ENCODE peak calls at places on chromosome 12, in five cellular contexts. X is AG10803, W is RWPE2, P is dorsolateral prefrontal cortex, M is left cardiac atrium. I is an unnamed sample.

GRCh38 chr12:116556964-116557706 is 2.0 kb upstream of the MAP1LC3B2 start:
- DNase-seq in M (no peak), X (peak), P (no peak), W (no peak), I (no peak)

GRCh38 chr12:133206390-133206789 is 25.1 kb downstream of the ZNF268 start:
- DNase-seq in W (no peak), M (no peak), X (no peak), P (no peak), I (no peak)

GRCh38 chr12:91367234-91367849 is 184.7 kb upstream of the DCN start:
- DNase-seq in X (peak), P (no peak), W (no peak), M (no peak), I (peak)

GRCh38 chr12:71282925-71283324 is 125.1 kb upstream of the TSPAN8 start:
- DNase-seq in P (no peak), X (no peak), M (no peak), W (no peak), I (no peak)

GRCh38 chr12:54158581-54158980 is 30.2 kb downstream of the SMUG1 start:
- DNase-seq in X (no peak), W (no peak), M (no peak), P (no peak), I (no peak)

GRCh38 chr12:105267711-105268110 is 31.7 kb upstream of the APPL2 start:
- DNase-seq in P (no peak), X (no peak), M (no peak), W (no peak), I (no peak)

GRCh38 chr12:868722-869121 is 80.8 kb downstream of the RAD52 start:
- DNase-seq in P (no peak), M (no peak), X (no peak), W (no peak), I (no peak)

GRCh38 chr12:65282840-65283239 is 4.4 kb downstream of the MSRB3 start:
- DNase-seq in X (no peak), P (no peak), W (no peak), M (no peak), I (no peak)

I was measured in kidney glomerular epithelial cell.